ENCODE peak calls at places on chromosomes 13 and 19, in nine cellular contexts. One of them, this sample, is unnamed.

GRCh38 chr13:30739646-30740642 is 4.6 kb downstream of the ALOX5AP start:
- DNase-seq in thyroid gland: no peak
- DNase-seq in NB4: peak
- DNase-seq in IMR-90: peak
- DNase-seq in body of pancreas: no peak
- DNase-seq in breast epithelium: no peak
- DNase-seq in heart left ventricle: no peak
- DNase-seq in upper lobe of left lung: no peak
- DNase-seq in Peyer's patch: peak
- DNase-seq in this sample: no peak

GRCh38 chr19:30091456-30091855 is 149.4 kb downstream of the URI1 start:
- DNase-seq in Peyer's patch: no peak
- DNase-seq in upper lobe of left lung: no peak
- DNase-seq in heart left ventricle: no peak
- DNase-seq in thyroid gland: no peak
- DNase-seq in NB4: no peak
- DNase-seq in body of pancreas: no peak
- DNase-seq in IMR-90: no peak
- DNase-seq in breast epithelium: no peak
- DNase-seq in this sample: no peak

GRCh38 chr19:43306097-43306496 is 36.8 kb upstream of the PSG9 start:
- DNase-seq in breast epithelium: no peak
- DNase-seq in body of pancreas: no peak
- DNase-seq in upper lobe of left lung: no peak
- DNase-seq in thyroid gland: no peak
- DNase-seq in IMR-90: no peak
- DNase-seq in heart left ventricle: no peak
- DNase-seq in NB4: no peak
- DNase-seq in Peyer's patch: no peak
- DNase-seq in this sample: no peak

GRCh38 chr13:90830782-90831181 is 516.7 kb upstream of the MIR17HG start:
- DNase-seq in heart left ventricle: no peak
- DNase-seq in IMR-90: no peak
- DNase-seq in thyroid gland: no peak
- DNase-seq in body of pancreas: no peak
- DNase-seq in breast epithelium: no peak
- DNase-seq in upper lobe of left lung: no peak
- DNase-seq in Peyer's patch: no peak
- DNase-seq in NB4: no peak
- DNase-seq in this sample: no peak

GRCh38 chr13:63497601-63498000 is 2082.0 kb upstream of the PCDH20 start:
- DNase-seq in breast epithelium: no peak
- DNase-seq in NB4: no peak
- DNase-seq in IMR-90: peak
- DNase-seq in thyroid gland: no peak
- DNase-seq in Peyer's patch: no peak
- DNase-seq in upper lobe of left lung: no peak
- DNase-seq in body of pancreas: no peak
- DNase-seq in heart left ventricle: no peak
- DNase-seq in this sample: no peak

GRCh38 chr13:113545931-113546516 is 38.5 kb upstream of the TFDP1 start:
- DNase-seq in body of pancreas: no peak
- DNase-seq in NB4: no peak
- DNase-seq in upper lobe of left lung: no peak
- DNase-seq in Peyer's patch: no peak
- DNase-seq in heart left ventricle: peak
- DNase-seq in IMR-90: no peak
- DNase-seq in thyroid gland: no peak
- DNase-seq in breast epithelium: no peak
- DNase-seq in this sample: peak

GRCh38 chr19:51810228-51810627 is 15.3 kb downstream of the FPR3 start:
- DNase-seq in heart left ventricle: peak
- DNase-seq in NB4: peak
- DNase-seq in upper lobe of left lung: no peak
- DNase-seq in thyroid gland: no peak
- DNase-seq in IMR-90: no peak
- DNase-seq in breast epithelium: no peak
- DNase-seq in body of pancreas: no peak
- DNase-seq in Peyer's patch: no peak
- DNase-seq in this sample: no peak

GRCh38 chr19:55676384-55676783 is 1.4 kb downstream of the EPN1 start:
- DNase-seq in Peyer's patch: no peak
- DNase-seq in IMR-90: peak
- DNase-seq in thyroid gland: no peak
- DNase-seq in NB4: no peak
- DNase-seq in breast epithelium: no peak
- DNase-seq in heart left ventricle: peak
- DNase-seq in body of pancreas: peak
- DNase-seq in upper lobe of left lung: no peak
- DNase-seq in this sample: no peak

GRCh38 chr19:7497292-7497691 is 8.5 kb upstream of the PEX11G start:
- DNase-seq in heart left ventricle: no peak
- DNase-seq in breast epithelium: no peak
- DNase-seq in NB4: peak
- DNase-seq in upper lobe of left lung: no peak
- DNase-seq in IMR-90: no peak
- DNase-seq in Peyer's patch: no peak
- DNase-seq in thyroid gland: no peak
- DNase-seq in body of pancreas: no peak
- DNase-seq in this sample: no peak

DNA sequence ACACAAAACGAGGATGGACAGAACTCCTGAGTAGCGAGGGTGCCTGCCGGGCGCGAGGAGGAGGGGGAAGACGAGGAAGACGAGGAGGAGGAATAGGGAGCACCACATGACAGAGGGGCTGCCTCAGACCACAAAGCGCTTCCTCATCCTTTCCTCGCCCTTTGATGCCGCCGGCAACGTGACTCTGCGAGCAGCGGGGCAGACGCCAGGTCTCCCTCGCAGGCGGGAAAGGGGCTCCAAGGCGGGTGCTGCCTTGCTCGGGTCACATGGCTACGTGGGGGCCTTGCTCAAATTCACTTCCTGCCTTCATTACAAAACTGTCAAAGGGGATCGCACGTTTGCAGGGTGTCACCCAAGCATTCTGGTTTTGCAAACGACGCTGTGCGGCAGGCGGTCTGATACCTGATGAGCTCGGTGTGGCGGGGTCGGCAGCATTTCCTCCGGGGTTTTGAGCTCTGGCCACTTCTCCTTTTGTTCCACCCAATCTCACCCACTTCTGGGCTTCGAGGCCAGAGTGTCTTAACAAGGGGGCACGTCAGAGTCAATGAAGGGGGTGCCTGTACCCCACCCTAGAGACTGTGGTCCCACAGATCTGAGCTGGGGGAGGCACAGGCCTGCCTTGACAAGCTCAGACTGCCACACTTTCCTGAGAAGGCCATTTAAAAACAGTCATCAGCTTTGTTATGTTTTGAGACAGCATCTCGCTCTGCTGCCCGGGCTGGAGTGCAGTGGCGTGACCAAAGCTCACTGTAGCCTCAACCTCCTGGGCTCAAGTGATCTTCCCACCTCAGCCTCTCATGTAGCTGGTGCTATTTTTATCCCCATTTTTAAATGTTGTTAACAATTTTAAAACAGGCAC is 14.9 kb downstream of the MAP2K2 start:
- DNase-seq in thyroid gland: peak
- DNase-seq in breast epithelium: no peak
- DNase-seq in IMR-90: no peak
- DNase-seq in upper lobe of left lung: peak
- DNase-seq in NB4: peak
- DNase-seq in body of pancreas: no peak
- DNase-seq in Peyer's patch: peak
- DNase-seq in heart left ventricle: no peak
- DNase-seq in this sample: no peak
- TF ChIP-seq POLR2A in thyroid gland: no peak
- TF ChIP-seq POLR2A in breast epithelium: no peak
- TF ChIP-seq POLR2A in IMR-90: no peak
- TF ChIP-seq POLR2A in upper lobe of left lung: no peak
- TF ChIP-seq POLR2A in NB4: no peak
- TF ChIP-seq POLR2A in body of pancreas: no peak
- TF ChIP-seq POLR2A in Peyer's patch: no peak
- TF ChIP-seq POLR2A in heart left ventricle: no peak
- TF ChIP-seq POLR2A in this sample: no peak

GRCh38 chr19:18999896-19000620 is 33.3 kb downstream of the SUGP2 start:
- DNase-seq in breast epithelium: no peak
- DNase-seq in heart left ventricle: no peak
- DNase-seq in thyroid gland: no peak
- DNase-seq in upper lobe of left lung: no peak
- DNase-seq in body of pancreas: no peak
- DNase-seq in Peyer's patch: no peak
- DNase-seq in IMR-90: peak
- DNase-seq in NB4: peak
- DNase-seq in this sample: no peak
- TF ChIP-seq CTCF in breast epithelium: no peak
- TF ChIP-seq CTCF in heart left ventricle: no peak
- TF ChIP-seq CTCF in thyroid gland: no peak
- TF ChIP-seq CTCF in upper lobe of left lung: no peak
- TF ChIP-seq CTCF in body of pancreas: no peak
- TF ChIP-seq CTCF in Peyer's patch: no peak
- TF ChIP-seq CTCF in IMR-90: peak
- TF ChIP-seq CTCF in NB4: peak
- TF ChIP-seq CTCF in this sample: no peak

DNA sequence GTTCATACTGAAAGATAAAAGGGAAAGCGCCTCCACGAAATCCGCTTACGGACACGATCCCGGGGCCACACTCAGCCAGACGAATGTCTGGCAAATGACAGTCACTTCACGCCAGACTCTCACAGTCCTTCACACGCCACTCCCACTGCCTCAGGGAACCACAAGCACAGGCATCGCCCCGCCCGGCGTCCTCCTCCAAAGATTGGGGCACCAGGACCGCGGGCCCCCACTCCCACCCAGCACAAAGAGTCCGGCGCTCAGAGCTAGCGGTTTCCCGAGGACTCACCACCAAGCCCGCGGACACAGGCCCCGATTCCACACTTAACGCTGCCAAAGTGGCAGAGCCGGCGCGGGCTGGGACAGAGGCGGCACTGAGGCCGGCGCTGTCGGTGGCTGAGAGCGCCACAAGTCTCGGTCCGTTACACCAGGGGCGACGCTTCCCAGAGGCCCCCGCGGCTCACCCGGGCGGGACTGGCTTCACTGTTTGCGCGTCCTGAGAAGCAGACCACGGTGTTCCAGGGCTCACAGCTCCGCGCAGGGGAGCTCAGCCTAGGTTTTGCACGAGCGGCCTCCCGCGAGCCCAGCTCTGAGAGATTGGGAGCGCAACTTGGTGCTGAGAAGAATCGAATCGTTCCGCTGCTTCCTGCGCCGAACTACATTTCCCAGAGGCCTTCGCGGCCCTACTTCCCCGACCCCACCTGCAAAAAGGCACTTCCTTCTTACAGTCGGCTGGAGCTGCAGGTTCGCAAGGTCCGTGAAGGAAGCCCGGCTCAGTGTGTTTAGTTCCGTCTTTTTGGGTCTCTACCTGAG is at the start of gene ZNF569:
- DNase-seq in upper lobe of left lung: peak
- DNase-seq in IMR-90: peak
- DNase-seq in Peyer's patch: peak
- DNase-seq in NB4: peak
- DNase-seq in breast epithelium: peak
- DNase-seq in thyroid gland: peak
- DNase-seq in body of pancreas: peak
- DNase-seq in heart left ventricle: peak
- DNase-seq in this sample: peak
- TF ChIP-seq POLR2A in upper lobe of left lung: no peak
- TF ChIP-seq POLR2A in IMR-90: no peak
- TF ChIP-seq POLR2A in Peyer's patch: no peak
- TF ChIP-seq POLR2A in NB4: peak
- TF ChIP-seq POLR2A in breast epithelium: no peak
- TF ChIP-seq POLR2A in thyroid gland: no peak
- TF ChIP-seq POLR2A in body of pancreas: no peak
- TF ChIP-seq POLR2A in heart left ventricle: peak
- TF ChIP-seq POLR2A in this sample: peak

GRCh38 chr13:38868399-38868798 is 122.2 kb downstream of the STOML3 start:
- DNase-seq in thyroid gland: no peak
- DNase-seq in body of pancreas: no peak
- DNase-seq in IMR-90: no peak
- DNase-seq in upper lobe of left lung: no peak
- DNase-seq in Peyer's patch: no peak
- DNase-seq in breast epithelium: no peak
- DNase-seq in heart left ventricle: no peak
- DNase-seq in NB4: no peak
- DNase-seq in this sample: no peak

GRCh38 chr13:38871275-38871674 is 119.4 kb downstream of the STOML3 start:
- DNase-seq in NB4: no peak
- DNase-seq in upper lobe of left lung: no peak
- DNase-seq in IMR-90: no peak
- DNase-seq in breast epithelium: no peak
- DNase-seq in body of pancreas: no peak
- DNase-seq in Peyer's patch: no peak
- DNase-seq in heart left ventricle: no peak
- DNase-seq in thyroid gland: no peak
- DNase-seq in this sample: no peak

GRCh38 chr13:38875186-38875875 is 115.3 kb downstream of the STOML3 start:
- DNase-seq in thyroid gland: no peak
- DNase-seq in body of pancreas: no peak
- DNase-seq in IMR-90: no peak
- DNase-seq in heart left ventricle: no peak
- DNase-seq in Peyer's patch: no peak
- DNase-seq in breast epithelium: no peak
- DNase-seq in upper lobe of left lung: no peak
- DNase-seq in NB4: no peak
- DNase-seq in this sample: no peak

GRCh38 chr13:38868870-38869269 is 121.8 kb downstream of the STOML3 start:
- DNase-seq in body of pancreas: no peak
- DNase-seq in breast epithelium: no peak
- DNase-seq in IMR-90: no peak
- DNase-seq in NB4: no peak
- DNase-seq in heart left ventricle: no peak
- DNase-seq in upper lobe of left lung: no peak
- DNase-seq in Peyer's patch: no peak
- DNase-seq in thyroid gland: no peak
- DNase-seq in this sample: no peak

DNA sequence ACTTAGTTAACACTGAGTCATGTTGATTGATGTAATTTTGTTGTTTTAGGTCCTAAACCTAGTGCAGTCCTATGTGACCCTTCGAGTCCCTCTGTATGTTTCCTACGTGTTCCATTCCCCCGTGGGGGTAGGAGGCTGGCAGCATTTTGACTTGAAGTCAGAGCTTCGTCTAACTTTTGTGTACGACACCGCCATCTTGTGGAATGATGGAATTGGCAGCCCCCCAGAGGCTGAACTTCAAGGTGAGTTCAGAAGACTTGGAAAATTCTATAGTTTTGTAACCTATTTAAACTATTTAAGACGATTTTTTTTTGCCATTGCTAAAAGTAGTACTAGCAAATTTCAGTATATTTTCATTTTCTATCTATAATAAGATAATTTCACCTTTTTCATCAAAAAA is 117.9 kb downstream of the STOML3 start:
- DNase-seq in thyroid gland: peak
- DNase-seq in heart left ventricle: peak
- DNase-seq in IMR-90: peak
- DNase-seq in upper lobe of left lung: peak
- DNase-seq in body of pancreas: peak
- DNase-seq in breast epithelium: no peak
- DNase-seq in Peyer's patch: no peak
- DNase-seq in NB4: peak
- DNase-seq in this sample: no peak
- TF ChIP-seq CTCF in thyroid gland: peak
- TF ChIP-seq CTCF in heart left ventricle: peak
- TF ChIP-seq CTCF in IMR-90: peak
- TF ChIP-seq CTCF in upper lobe of left lung: peak
- TF ChIP-seq CTCF in body of pancreas: peak
- TF ChIP-seq CTCF in breast epithelium: no peak
- TF ChIP-seq CTCF in Peyer's patch: no peak
- TF ChIP-seq CTCF in NB4: peak
- TF ChIP-seq CTCF in this sample: no peak

GRCh38 chr19:13024958-13025653 is 29.8 kb downstream of the NFIX start:
- DNase-seq in upper lobe of left lung: peak
- DNase-seq in IMR-90: no peak
- DNase-seq in heart left ventricle: no peak
- DNase-seq in NB4: no peak
- DNase-seq in Peyer's patch: no peak
- DNase-seq in body of pancreas: no peak
- DNase-seq in thyroid gland: peak
- DNase-seq in breast epithelium: no peak
- DNase-seq in this sample: no peak
- TF ChIP-seq POLR2A in upper lobe of left lung: no peak
- TF ChIP-seq POLR2A in IMR-90: no peak
- TF ChIP-seq POLR2A in heart left ventricle: no peak
- TF ChIP-seq POLR2A in NB4: no peak
- TF ChIP-seq POLR2A in Peyer's patch: no peak
- TF ChIP-seq POLR2A in body of pancreas: no peak
- TF ChIP-seq POLR2A in thyroid gland: no peak
- TF ChIP-seq POLR2A in breast epithelium: no peak
- TF ChIP-seq POLR2A in this sample: no peak

This sample was measured in adrenal gland.